ENCODE peak calls at places on chromosome 13, in four cellular contexts. One of them, this sample, is unnamed.

GRCh38 chr13:33080962-33081655 is 64.9 kb downstream of the KL start:
- DNase-seq in stimulated activated CD4-positive, alpha-beta T cell treated with anti-CD3 and anti-CD28 coated beads, Interleukin-4, amount 100 ng/mL, for 48 hours: no peak
- DNase-seq in nephron progenitor cell: no peak
- DNase-seq in left ventricle myocardium inferior: no peak
- DNase-seq in this sample: no peak

GRCh38 chr13:24071423-24072075 is 89.0 kb upstream of the SPATA13 start:
- DNase-seq in stimulated activated CD4-positive, alpha-beta T cell treated with anti-CD3 and anti-CD28 coated beads, Interleukin-4, amount 100 ng/mL, for 48 hours: no peak
- DNase-seq in nephron progenitor cell: no peak
- DNase-seq in left ventricle myocardium inferior: no peak
- DNase-seq in this sample: no peak

GRCh38 chr13:28658539-28658795 is 463 bp upstream of the POMP start:
- DNase-seq in stimulated activated CD4-positive, alpha-beta T cell treated with anti-CD3 and anti-CD28 coated beads, Interleukin-4, amount 100 ng/mL, for 48 hours: no peak
- DNase-seq in nephron progenitor cell: no peak
- DNase-seq in left ventricle myocardium inferior: no peak
- DNase-seq in this sample: no peak

GRCh38 chr13:101453784-101454201 is 1.3 kb downstream of the ITGBL1 start:
- DNase-seq in stimulated activated CD4-positive, alpha-beta T cell treated with anti-CD3 and anti-CD28 coated beads, Interleukin-4, amount 100 ng/mL, for 48 hours: no peak
- DNase-seq in nephron progenitor cell: no peak
- DNase-seq in left ventricle myocardium inferior: peak
- DNase-seq in this sample: peak

GRCh38 chr13:78121001-78121400 is 202.4 kb upstream of the EDNRB start:
- DNase-seq in stimulated activated CD4-positive, alpha-beta T cell treated with anti-CD3 and anti-CD28 coated beads, Interleukin-4, amount 100 ng/mL, for 48 hours: no peak
- DNase-seq in nephron progenitor cell: no peak
- DNase-seq in left ventricle myocardium inferior: no peak
- DNase-seq in this sample: no peak

GRCh38 chr13:47816835-47817234 is 184.2 kb downstream of the SUCLA2 start:
- DNase-seq in stimulated activated CD4-positive, alpha-beta T cell treated with anti-CD3 and anti-CD28 coated beads, Interleukin-4, amount 100 ng/mL, for 48 hours: no peak
- DNase-seq in nephron progenitor cell: no peak
- DNase-seq in left ventricle myocardium inferior: no peak
- DNase-seq in this sample: no peak

GRCh38 chr13:33441015-33441414 is 155.5 kb upstream of the STARD13 start:
- DNase-seq in stimulated activated CD4-positive, alpha-beta T cell treated with anti-CD3 and anti-CD28 coated beads, Interleukin-4, amount 100 ng/mL, for 48 hours: no peak
- DNase-seq in nephron progenitor cell: no peak
- DNase-seq in left ventricle myocardium inferior: no peak
- DNase-seq in this sample: no peak

GRCh38 chr13:50991624-50992610 is 82.3 kb downstream of the RNASEH2B start:
- DNase-seq in stimulated activated CD4-positive, alpha-beta T cell treated with anti-CD3 and anti-CD28 coated beads, Interleukin-4, amount 100 ng/mL, for 48 hours: no peak
- DNase-seq in nephron progenitor cell: peak
- DNase-seq in left ventricle myocardium inferior: no peak
- DNase-seq in this sample: no peak

GRCh38 chr13:21218351-21219043 is 42.0 kb downstream of the MRPL57 start:
- DNase-seq in stimulated activated CD4-positive, alpha-beta T cell treated with anti-CD3 and anti-CD28 coated beads, Interleukin-4, amount 100 ng/mL, for 48 hours: no peak
- DNase-seq in nephron progenitor cell: no peak
- DNase-seq in left ventricle myocardium inferior: no peak
- DNase-seq in this sample: no peak

GRCh38 chr13:100809856-100810255 is 135.3 kb upstream of the TMTC4 start:
- DNase-seq in stimulated activated CD4-positive, alpha-beta T cell treated with anti-CD3 and anti-CD28 coated beads, Interleukin-4, amount 100 ng/mL, for 48 hours: no peak
- DNase-seq in nephron progenitor cell: no peak
- DNase-seq in left ventricle myocardium inferior: no peak
- DNase-seq in this sample: no peak

GRCh38 chr13:95593462-95593861 is 40.9 kb downstream of the CLDN10 start:
- DNase-seq in stimulated activated CD4-positive, alpha-beta T cell treated with anti-CD3 and anti-CD28 coated beads, Interleukin-4, amount 100 ng/mL, for 48 hours: no peak
- DNase-seq in nephron progenitor cell: no peak
- DNase-seq in left ventricle myocardium inferior: no peak
- DNase-seq in this sample: no peak

GRCh38 chr13:113393572-113394503 is 29.9 kb upstream of the GRTP1 start:
- DNase-seq in stimulated activated CD4-positive, alpha-beta T cell treated with anti-CD3 and anti-CD28 coated beads, Interleukin-4, amount 100 ng/mL, for 48 hours: peak
- DNase-seq in nephron progenitor cell: peak
- DNase-seq in left ventricle myocardium inferior: peak
- DNase-seq in this sample: peak

GRCh38 chr13:51801631-51802099 is 2.3 kb downstream of the DHRS12 start:
- DNase-seq in stimulated activated CD4-positive, alpha-beta T cell treated with anti-CD3 and anti-CD28 coated beads, Interleukin-4, amount 100 ng/mL, for 48 hours: no peak
- DNase-seq in nephron progenitor cell: no peak
- DNase-seq in left ventricle myocardium inferior: peak
- DNase-seq in this sample: peak

GRCh38 chr13:80259159-80259558 is 81.8 kb downstream of the SPRY2 start:
- DNase-seq in stimulated activated CD4-positive, alpha-beta T cell treated with anti-CD3 and anti-CD28 coated beads, Interleukin-4, amount 100 ng/mL, for 48 hours: no peak
- DNase-seq in nephron progenitor cell: no peak
- DNase-seq in left ventricle myocardium inferior: no peak
- DNase-seq in this sample: no peak

GRCh38 chr13:30009411-30009810 is 159.0 kb upstream of the UBL3 start:
- DNase-seq in stimulated activated CD4-positive, alpha-beta T cell treated with anti-CD3 and anti-CD28 coated beads, Interleukin-4, amount 100 ng/mL, for 48 hours: no peak
- DNase-seq in nephron progenitor cell: no peak
- DNase-seq in left ventricle myocardium inferior: no peak
- DNase-seq in this sample: no peak

GRCh38 chr13:100887729-100888151 is 213.1 kb upstream of the TMTC4 start:
- DNase-seq in stimulated activated CD4-positive, alpha-beta T cell treated with anti-CD3 and anti-CD28 coated beads, Interleukin-4, amount 100 ng/mL, for 48 hours: no peak
- DNase-seq in nephron progenitor cell: no peak
- DNase-seq in left ventricle myocardium inferior: no peak
- DNase-seq in this sample: no peak

This sample was measured in aorta.